ENCODE peak calls at places on chromosomes 13 and 19, in four cellular contexts. I is neural progenitor cell; R is HFFc6; C is stimulated activated CD4-positive, alpha-beta T cell treated with anti-CD3 and anti-CD28 coated beads, TNF-alpha, amount 100 ng/mL, for 48 hours. D is an unnamed sample.

GRCh38 chr13:99237981-99238662 is 20.1 kb downstream of the GPR18 start:
- DNase-seq in I (no peak), R (no peak), C (no peak), D (no peak)

GRCh38 chr19:57350877-57351805 is at the start of gene ZNF304:
- DNase-seq in I (peak; percentile 97), R (peak; percentile 95), C (peak; percentile 70), D (peak; percentile 96)

GRCh38 chr19:54209748-54210494 is 9.3 kb downstream of the RPS9 start:
- DNase-seq in I (no peak), R (peak; percentile 98), C (no peak), D (peak; percentile 64)

GRCh38 chr13:93951153-93951552 is 528.3 kb downstream of the DCT start:
- DNase-seq in I (no peak), R (peak; percentile 8), C (no peak), D (peak; percentile 37)

GRCh38 chr13:65808061-65808460 is 1422.1 kb downstream of the PCDH9 start:
- DNase-seq in I (no peak), R (peak; percentile 45), C (no peak), D (no peak)

GRCh38 chr19:7337380-7338194 is 11.2 kb upstream of the ARHGEF18 start:
- DNase-seq in I (no peak), R (no peak), C (no peak), D (no peak)

GRCh38 chr13:107480130-107480529 is 735.2 kb downstream of the LIG4 start:
- DNase-seq in I (no peak), R (no peak), C (no peak), D (no peak)

GRCh38 chr13:22736084-22736767 is 444.6 kb upstream of the SGCG start:
- DNase-seq in I (no peak), R (no peak), C (no peak), D (no peak)

D was measured in T47D.